ENCODE peak calls at places on chromosomes 1 and 21, in six cellular contexts. Y is IMR-90; Q is hypothalamus; M is Panc1; D is stimulated activated CD4-positive, alpha-beta T cell treated with anti-CD3 and anti-CD28 coated beads, Interleukin-4, amount 100 ng/mL, for 1 hour; G is nucleus accumbens. P is an unnamed sample.
A peak's percentile ranks its signal among the peaks of the same experiment; 100 is the strongest.

GRCh38 chr1:100585774-100586173 is 47.8 kb downstream of the GPR88 start:
- DNase-seq in Q (no peak), D (no peak), Y (peak; percentile 56), M (no peak), G (no peak), P (no peak)

GRCh38 chr21:44442266-44443125 is 12.8 kb upstream of the LRRC3 start:
- DNase-seq in D (no peak), Q (no peak), G (no peak), Y (no peak), M (no peak), P (no peak)

GRCh38 chr1:3454811-3455618 is 550 bp downstream of the ARHGEF16 start:
- DNase-seq in G (no peak), D (no peak), M (no peak), Y (no peak), Q (no peak), P (no peak)

GRCh38 chr1:24289937-24290595 is 29.1 kb upstream of the GRHL3 start:
- DNase-seq in Y (peak; percentile 81), G (peak; percentile 75), M (peak; percentile 78), D (no peak), Q (peak; percentile 30), P (no peak)

GRCh38 chr1:154574715-154575114 is 7.1 kb downstream of the CHRNB2 start:
- DNase-seq in Y (peak; percentile 49), Q (no peak), M (no peak), D (no peak), G (no peak), P (no peak)

GRCh38 chr1:204684551-204685235 is 845 bp downstream of the LRRN2 start:
- DNase-seq in D (no peak), Q (no peak), G (no peak), M (no peak), Y (no peak), P (no peak)

GRCh38 chr1:108034396-108034795 is 69.4 kb upstream of the VAV3 start:
- DNase-seq in M (no peak), Y (no peak), G (no peak), Q (no peak), D (no peak), P (no peak)

GRCh38 chr21:36976882-36977651 is 10.6 kb upstream of the HLCS start:
- DNase-seq in Y (peak; percentile 75), G (no peak), M (peak; percentile 54), D (peak; percentile 30), Q (no peak), P (peak; percentile 35)

GRCh38 chr1:55311057-55311631 is 96.0 kb upstream of the USP24 start:
- DNase-seq in D (no peak), Q (no peak), Y (peak; percentile 46), G (no peak), M (no peak), P (no peak)

GRCh38 chr21:29217818-29218252 is 80.9 kb upstream of the BACH1 start:
- DNase-seq in D (no peak), G (no peak), Q (no peak), M (peak; percentile 90), Y (peak; percentile 99), P (no peak)

GRCh38 chr1:113530021-113530420 is 139.7 kb downstream of the MAGI3 start:
- DNase-seq in D (no peak), G (no peak), Y (no peak), M (no peak), Q (no peak), P (no peak)

GRCh38 chr1:171596705-171597104 is 25.3 kb upstream of the MYOCOS start:
- DNase-seq in D (no peak), Q (no peak), G (no peak), M (no peak), Y (no peak), P (no peak)

GRCh38 chr1:231526536-231526935 is 1.9 kb upstream of the TSNAX start:
- DNase-seq in Q (no peak), Y (no peak), D (no peak), M (no peak), G (no peak), P (no peak)

GRCh38 chr1:204340137-204340536 is 19.6 kb downstream of the PLEKHA6 start:
- DNase-seq in D (no peak), M (no peak), Q (no peak), Y (no peak), G (no peak), P (no peak)